ENCODE peak calls at places on chromosomes 3 and 15, in six cellular contexts. U is GM12865, W is GM23338, Q is cardiac muscle cell, D is uterus, S is heart left ventricle. Y is an unnamed sample.

GRCh38 chr3:29759021-29759359 is 478.1 kb downstream of the RBMS3 start:
- DNase-seq in U (no peak), W (no peak), Q (peak; percentile 89), D (peak; percentile 41), S (no peak), Y (no peak)

GRCh38 chr3:15815696-15816095 is 17.9 kb upstream of the ANKRD28 start:
- DNase-seq in U (peak; percentile 56), W (no peak), Q (peak; percentile 86), D (no peak), S (no peak), Y (peak; percentile 68)

GRCh38 chr3:61924065-61924740 is 362.8 kb downstream of the PTPRG start:
- DNase-seq in U (no peak), W (no peak), Q (no peak), D (peak; percentile 52), S (peak; percentile 73), Y (no peak)

GRCh38 chr3:8768364-8769087 is 887 bp downstream of the OXTR start:
- DNase-seq in U (peak; percentile 80), W (peak; percentile 55), Q (no peak), D (no peak), S (no peak), Y (no peak)

GRCh38 chr3:66498718-66499611 is 1.9 kb downstream of the LRIG1 start:
- DNase-seq in U (no peak), W (no peak), Q (no peak), D (peak; percentile 35), S (no peak), Y (no peak)

GRCh38 chr3:8574670-8575322 is 69.8 kb downstream of the SSUH2 start:
- DNase-seq in U (no peak), W (no peak), Q (no peak), D (no peak), S (no peak), Y (no peak)

GRCh38 chr15:67047149-67047661 is 18.2 kb upstream of the SMAD3 start:
- DNase-seq in U (no peak), W (no peak), Q (no peak), D (no peak), S (no peak), Y (no peak)

GRCh38 chr3:50259432-50260026 is 9.4 kb upstream of the SEMA3B start:
- DNase-seq in U (no peak), W (no peak), Q (no peak), D (no peak), S (no peak), Y (no peak)

GRCh38 chr3:403826-404225 is 207.3 kb downstream of the CHL1 start:
- DNase-seq in U (no peak), W (no peak), Q (no peak), D (no peak), S (no peak), Y (no peak)

GRCh38 chr3:25503758-25504157 is 75.7 kb downstream of the RARB start:
- DNase-seq in U (no peak), W (no peak), Q (no peak), D (no peak), S (no peak), Y (no peak)

GRCh38 chr3:157499342-157499963 is 3.8 kb downstream of the VEPH1 start:
- DNase-seq in U (no peak), W (peak; percentile 96), Q (peak; percentile 40), D (no peak), S (no peak), Y (peak; percentile 49)

GRCh38 chr3:193977622-193978021 is 158.3 kb upstream of the HES1 start:
- DNase-seq in U (no peak), W (no peak), Q (no peak), D (no peak), S (no peak), Y (no peak)

GRCh38 chr3:149971403-149972075 is 844 bp upstream of the PFN2 start:
- DNase-seq in U (no peak), W (peak; percentile 90), Q (no peak), D (peak; percentile 68), S (peak; percentile 66), Y (peak; percentile 73)

GRCh38 chr3:172096881-172097420 is 57.6 kb downstream of the FNDC3B start:
- DNase-seq in U (no peak), W (peak; percentile 42), Q (peak; percentile 82), D (no peak), S (no peak), Y (peak; percentile 90)

GRCh38 chr15:37081985-37082384 is 18.4 kb downstream of the MEIS2 start:
- DNase-seq in U (no peak), W (peak; percentile 65), Q (peak; percentile 80), D (no peak), S (no peak), Y (no peak)

GRCh38 chr15:48040166-48040817 is 80.5 kb upstream of the SLC24A5 start:
- DNase-seq in U (no peak), W (no peak), Q (peak; percentile 26), D (no peak), S (no peak), Y (peak; percentile 81)

GRCh38 chr3:69011331-69011730 is 2.2 kb downstream of the EOGT start:
- DNase-seq in U (no peak), W (no peak), Q (no peak), D (no peak), S (no peak), Y (no peak)

GRCh38 chr3:171251842-171252241 is 208.4 kb downstream of the TNIK start:
- DNase-seq in U (no peak), W (no peak), Q (peak; percentile 25), D (no peak), S (no peak), Y (peak; percentile 58)

GRCh38 chr15:81514769-81515168 is 140.8 kb upstream of the TMC3 start:
- DNase-seq in U (no peak), W (no peak), Q (no peak), D (no peak), S (no peak), Y (no peak)

GRCh38 chr3:126438186-126438585 is 37.5 kb downstream of the ZXDC start:
- DNase-seq in U (no peak), W (no peak), Q (no peak), D (no peak), S (no peak), Y (no peak)

GRCh38 chr3:38538773-38539353 is 42.7 kb downstream of the EXOG start:
- DNase-seq in U (no peak), W (no peak), Q (no peak), D (no peak), S (no peak), Y (no peak)

GRCh38 chr3:141858312-141858711 is 18.1 kb upstream of the ATP1B3 start:
- DNase-seq in U (no peak), W (no peak), Q (no peak), D (no peak), S (no peak), Y (no peak)

DNA sequence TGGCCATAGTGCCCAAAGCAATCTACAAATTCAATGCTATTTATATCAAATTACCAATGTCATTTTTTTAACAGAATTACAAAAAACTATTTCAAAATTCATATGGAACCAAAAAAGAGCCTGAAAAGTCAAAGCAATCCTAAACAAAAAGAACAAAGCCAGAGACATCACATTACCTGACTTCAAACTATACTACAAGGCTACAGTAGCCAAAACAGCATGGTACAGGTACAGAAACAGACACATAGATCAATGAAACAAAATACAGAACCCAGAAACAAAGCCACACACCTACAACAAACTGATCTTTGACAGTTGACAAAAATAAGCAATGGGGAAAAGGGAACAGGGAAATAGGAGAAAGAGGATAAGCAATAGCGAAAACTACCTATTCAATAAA is 26.6 kb upstream of the THSD4 start:
- DNase-seq in U (no peak), W (no peak), Q (no peak), D (no peak), S (no peak), Y (no peak)
- TF ChIP-seq CTCF in U (no peak), W (no peak), Q (no peak), D (no peak), S (no peak), Y (no peak)

GRCh38 chr15:49875392-49875791 is 243.6 kb downstream of the ATP8B4 start:
- DNase-seq in U (peak; percentile 28), W (peak; percentile 50), Q (no peak), D (no peak), S (no peak), Y (peak; percentile 28)

GRCh38 chr15:49877871-49878511 is 241.0 kb downstream of the ATP8B4 start:
- DNase-seq in U (no peak), W (no peak), Q (peak; percentile 88), D (peak; percentile 79), S (no peak), Y (no peak)

GRCh38 chr15:49877117-49877860 is 241.7 kb downstream of the ATP8B4 start:
- DNase-seq in U (no peak), W (peak; percentile 11), Q (peak; percentile 89), D (peak; percentile 71), S (no peak), Y (no peak)

GRCh38 chr15:49881433-49881832 is 237.6 kb downstream of the ATP8B4 start:
- DNase-seq in U (no peak), W (no peak), Q (no peak), D (no peak), S (no peak), Y (no peak)

DNA sequence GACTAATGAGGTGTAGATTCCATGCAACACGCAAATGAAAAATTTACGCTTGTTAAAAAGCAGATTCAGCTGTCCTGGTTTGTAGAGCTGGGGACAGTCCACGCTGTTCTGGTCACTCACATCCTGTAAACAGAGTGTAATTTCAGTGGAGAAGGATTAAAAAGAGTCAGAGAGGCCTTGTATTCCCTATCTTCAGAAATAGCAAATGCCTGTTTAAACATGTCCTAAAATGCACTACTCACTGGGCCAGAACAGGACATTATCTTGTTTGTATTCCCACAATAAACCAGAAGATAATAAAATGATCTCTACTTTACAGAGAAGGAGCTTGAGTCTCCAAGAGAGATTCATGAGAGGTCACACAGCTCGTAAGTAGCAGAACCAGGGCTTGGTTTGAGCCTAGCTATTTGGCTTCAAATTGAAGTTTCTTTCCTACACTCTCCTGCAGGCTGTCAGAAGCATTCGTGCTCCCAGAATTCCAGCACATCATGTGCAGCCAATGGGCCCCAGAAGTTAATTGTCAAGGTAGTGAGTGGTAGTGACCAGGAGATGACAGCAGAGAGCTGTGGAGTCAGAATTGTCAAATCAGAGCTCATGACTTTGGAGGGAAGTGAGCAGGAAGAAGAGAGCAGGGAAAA is 242.5 kb downstream of the ATP8B4 start:
- DNase-seq in U (no peak), W (peak; percentile 86), Q (peak; percentile 38), D (peak; percentile 45), S (no peak), Y (no peak)
- TF ChIP-seq CTCF in U (peak; percentile 51), W (peak; percentile 94), Q (peak; percentile 25), D (no peak), S (peak; percentile 50), Y (peak; percentile 17)

GRCh38 chr3:184099806-184100686 is 3.2 kb downstream of the HTR3E start:
- DNase-seq in U (no peak), W (no peak), Q (no peak), D (no peak), S (no peak), Y (no peak)
- TF ChIP-seq CTCF in U (no peak), W (no peak), Q (no peak), D (no peak), S (no peak), Y (no peak)

GRCh38 chr3:12470111-12470510 is 14.2 kb upstream of the TSEN2 start:
- DNase-seq in U (no peak), W (no peak), Q (no peak), D (no peak), S (no peak), Y (peak; percentile 15)

GRCh38 chr3:12470680-12471079 is 13.6 kb upstream of the TSEN2 start:
- DNase-seq in U (no peak), W (no peak), Q (no peak), D (no peak), S (no peak), Y (no peak)

GRCh38 chr3:12472000-12472399 is 12.3 kb upstream of the TSEN2 start:
- DNase-seq in U (no peak), W (no peak), Q (no peak), D (no peak), S (no peak), Y (no peak)

GRCh38 chr3:12472796-12473195 is 11.5 kb upstream of the TSEN2 start:
- DNase-seq in U (no peak), W (no peak), Q (no peak), D (no peak), S (no peak), Y (no peak)

GRCh38 chr3:12471228-12471627 is 13.1 kb upstream of the TSEN2 start:
- DNase-seq in U (peak; percentile 23), W (peak; percentile 55), Q (no peak), D (no peak), S (no peak), Y (peak; percentile 89)
- TF ChIP-seq CTCF in U (no peak), W (peak; percentile 31), Q (no peak), D (no peak), S (no peak), Y (no peak)

Y was measured in MCF 10A.